ENCODE peak calls at places on chromosome 13, in five cellular contexts. D, Z, C, R and Q are unnamed samples.

GRCh38 chr13:109400625-109401257 is 385.6 kb downstream of the IRS2 start:
- ATAC-seq in D (no peak), Z (peak), C (no peak), R (no peak), Q (no peak)

GRCh38 chr13:77306458-77306857 is 20.4 kb downstream of the MYCBP2 start:
- ATAC-seq in D (no peak), Z (no peak), C (no peak), R (no peak), Q (no peak)

GRCh38 chr13:37878921-37879320 is 9.3 kb upstream of the TRPC4 start:
- ATAC-seq in D (no peak), Z (no peak), C (no peak), R (no peak), Q (no peak)

GRCh38 chr13:42876270-42876714 is 94.9 kb downstream of the FAM216B start:
- ATAC-seq in D (peak), Z (no peak), C (peak), R (peak), Q (peak)

GRCh38 chr13:25406377-25406776 is 34.6 kb downstream of the ATP8A2 start:
- ATAC-seq in D (no peak), Z (no peak), C (no peak), R (no peak), Q (no peak)

GRCh38 chr13:38013676-38014075 is 144.1 kb upstream of the TRPC4 start:
- ATAC-seq in D (no peak), Z (no peak), C (no peak), R (no peak), Q (no peak)

GRCh38 chr13:24679686-24680085 is 522 bp upstream of the ATP12A start:
- ATAC-seq in D (no peak), Z (no peak), C (no peak), R (no peak), Q (no peak)

GRCh38 chr13:51731759-51732158 is 72.2 kb downstream of the DHRS12 start:
- ATAC-seq in D (no peak), Z (peak), C (no peak), R (no peak), Q (no peak)

GRCh38 chr13:29422015-29422414 is 173.5 kb downstream of the SLC7A1 start:
- ATAC-seq in D (no peak), Z (no peak), C (no peak), R (no peak), Q (no peak)

GRCh38 chr13:43730642-43731041 is 56.1 kb downstream of the ENOX1 start:
- ATAC-seq in D (no peak), Z (peak), C (no peak), R (no peak), Q (peak)

GRCh38 chr13:44557986-44558385 is 18.1 kb downstream of the TSC22D1 start:
- ATAC-seq in D (no peak), Z (no peak), C (no peak), R (no peak), Q (no peak)

GRCh38 chr13:32751340-32751739 is 165.1 kb downstream of the PDS5B start:
- ATAC-seq in D (no peak), Z (no peak), C (no peak), R (no peak), Q (no peak)

GRCh38 chr13:75050419-75051066 is 431.4 kb downstream of the TBC1D4 start:
- ATAC-seq in D (no peak), Z (no peak), C (no peak), R (no peak), Q (no peak)

GRCh38 chr13:85512421-85512820 is 286.8 kb downstream of the SLITRK6 start:
- ATAC-seq in D (no peak), Z (no peak), C (no peak), R (no peak), Q (no peak)

GRCh38 chr13:30872685-30873443 is 33.2 kb upstream of the MEDAG start:
- ATAC-seq in D (no peak), Z (no peak), C (no peak), R (no peak), Q (no peak)

GRCh38 chr13:59547950-59548349 is 615.8 kb downstream of the DIAPH3 start:
- ATAC-seq in D (no peak), Z (no peak), C (no peak), R (no peak), Q (no peak)

GRCh38 chr13:110471833-110472162 is 89.7 kb downstream of the RAB20 start:
- ATAC-seq in D (no peak), Z (peak), C (peak), R (peak), Q (peak)

GRCh38 chr13:85798999-85799646 is at the start of gene SLITRK6:
- ATAC-seq in D (no peak), Z (peak), C (no peak), R (no peak), Q (no peak)

GRCh38 chr13:77360032-77360431 is 33.1 kb upstream of the MYCBP2 start:
- ATAC-seq in D (no peak), Z (no peak), C (no peak), R (no peak), Q (peak)

GRCh38 chr13:84037937-84038464 is 155.7 kb upstream of the SLITRK1 start:
- ATAC-seq in D (no peak), Z (no peak), C (no peak), R (no peak), Q (no peak)

GRCh38 chr13:80957019-80957650 is 616.2 kb upstream of the SPRY2 start:
- ATAC-seq in D (no peak), Z (no peak), C (no peak), R (no peak), Q (no peak)

GRCh38 chr13:45185286-45185685 is 15.6 kb downstream of the KCTD4 start:
- ATAC-seq in D (no peak), Z (no peak), C (no peak), R (no peak), Q (no peak)

GRCh38 chr13:38785047-38785446 is 98.2 kb downstream of the FREM2 start:
- ATAC-seq in D (no peak), Z (no peak), C (no peak), R (no peak), Q (no peak)

GRCh38 chr13:105083986-105084385 is 1451.5 kb downstream of the EFNB2 start:
- ATAC-seq in D (no peak), Z (peak), C (no peak), R (no peak), Q (no peak)

GRCh38 chr13:54733639-54734038 is 1705.0 kb downstream of the OLFM4 start:
- ATAC-seq in D (no peak), Z (no peak), C (no peak), R (no peak), Q (no peak)

GRCh38 chr13:51645154-51645650 is 60.9 kb downstream of the WDFY2 start:
- ATAC-seq in D (peak), Z (peak), C (peak), R (peak), Q (peak)

GRCh38 chr13:23754506-23754905 is 134.7 kb downstream of the MIPEP start:
- ATAC-seq in D (peak), Z (no peak), C (no peak), R (peak), Q (no peak)

GRCh38 chr13:77478645-77478997 is 56.9 kb upstream of the SCEL start:
- ATAC-seq in D (no peak), Z (no peak), C (no peak), R (peak), Q (no peak)

GRCh38 chr13:65454403-65454802 is 1775.7 kb downstream of the PCDH9 start:
- ATAC-seq in D (no peak), Z (no peak), C (no peak), R (no peak), Q (no peak)

GRCh38 chr13:111177081-111177711 is 62.1 kb downstream of the ARHGEF7 start:
- ATAC-seq in D (peak), Z (peak), C (peak), R (peak), Q (no peak)

GRCh38 chr13:21405309-21405708 is 53.8 kb downstream of the ZDHHC20 start:
- ATAC-seq in D (no peak), Z (no peak), C (no peak), R (no peak), Q (no peak)

GRCh38 chr13:53054569-53054968 is 26.0 kb downstream of the OLFM4 start:
- ATAC-seq in D (no peak), Z (no peak), C (no peak), R (no peak), Q (no peak)

GRCh38 chr13:80030491-80030890 is 310.4 kb downstream of the SPRY2 start:
- ATAC-seq in D (no peak), Z (peak), C (peak), R (peak), Q (peak)

GRCh38 chr13:47039106-47039505 is 142.3 kb upstream of the HTR2A start:
- ATAC-seq in D (no peak), Z (no peak), C (no peak), R (no peak), Q (no peak)

GRCh38 chr13:62779146-62779545 is 1363.5 kb upstream of the PCDH20 start:
- ATAC-seq in D (no peak), Z (no peak), C (no peak), R (no peak), Q (no peak)

GRCh38 chr13:73317140-73317539 is 258.3 kb downstream of the KLF5 start:
- ATAC-seq in D (no peak), Z (no peak), C (no peak), R (no peak), Q (no peak)

GRCh38 chr13:30972888-30973377 is 40.5 kb downstream of the TEX26 start:
- ATAC-seq in D (no peak), Z (no peak), C (no peak), R (no peak), Q (no peak)

GRCh38 chr13:23567792-23568480 is 2.3 kb upstream of the TNFRSF19 start:
- ATAC-seq in D (no peak), Z (peak), C (no peak), R (no peak), Q (no peak)

GRCh38 chr13:24161010-24161775 is 673 bp downstream of the SPATA13 start:
- ATAC-seq in D (peak), Z (peak), C (peak), R (peak), Q (peak)

GRCh38 chr13:99314640-99315176 is 7.5 kb upstream of the GPR183 start:
- ATAC-seq in D (peak), Z (no peak), C (no peak), R (peak), Q (no peak)